ENCODE peak calls at places on chromosome 10, in ten cellular contexts. One of them, this sample, is unnamed.

GRCh38 chr10:30491204-30491603 is 57.2 kb downstream of the MAP3K8 start:
- DNase-seq in psoas muscle: no peak
- DNase-seq in astrocyte: no peak
- DNase-seq in keratinocyte: no peak
- DNase-seq in left ventricle myocardium inferior: no peak
- DNase-seq in mesendoderm: no peak
- DNase-seq in brain microvascular endothelial cell: no peak
- DNase-seq in HCT116: no peak
- DNase-seq in small intestine: no peak
- DNase-seq in epithelial cell of prostate: peak
- DNase-seq in this sample: peak

GRCh38 chr10:13449296-13449695 is 79.5 kb downstream of the BEND7 start:
- DNase-seq in psoas muscle: no peak
- DNase-seq in HCT116: no peak
- DNase-seq in brain microvascular endothelial cell: no peak
- DNase-seq in epithelial cell of prostate: peak
- DNase-seq in astrocyte: peak
- DNase-seq in small intestine: no peak
- DNase-seq in keratinocyte: no peak
- DNase-seq in left ventricle myocardium inferior: no peak
- DNase-seq in mesendoderm: no peak
- DNase-seq in this sample: peak

GRCh38 chr10:113381906-113382562 is 170.8 kb upstream of the HABP2 start:
- DNase-seq in astrocyte: peak
- DNase-seq in left ventricle myocardium inferior: no peak
- DNase-seq in psoas muscle: no peak
- DNase-seq in small intestine: peak
- DNase-seq in HCT116: no peak
- DNase-seq in mesendoderm: peak
- DNase-seq in epithelial cell of prostate: no peak
- DNase-seq in brain microvascular endothelial cell: peak
- DNase-seq in keratinocyte: no peak
- DNase-seq in this sample: no peak

GRCh38 chr10:29735628-29736324 is 101.0 kb upstream of the SVIL start:
- DNase-seq in HCT116: peak
- DNase-seq in small intestine: peak
- DNase-seq in epithelial cell of prostate: peak
- DNase-seq in psoas muscle: peak
- DNase-seq in brain microvascular endothelial cell: peak
- DNase-seq in mesendoderm: peak
- DNase-seq in left ventricle myocardium inferior: peak
- DNase-seq in keratinocyte: no peak
- DNase-seq in astrocyte: peak
- DNase-seq in this sample: peak

GRCh38 chr10:72013202-72013945 is 49.2 kb downstream of the CHST3 start:
- DNase-seq in HCT116: no peak
- DNase-seq in brain microvascular endothelial cell: no peak
- DNase-seq in astrocyte: no peak
- DNase-seq in epithelial cell of prostate: no peak
- DNase-seq in psoas muscle: peak
- DNase-seq in small intestine: no peak
- DNase-seq in mesendoderm: no peak
- DNase-seq in left ventricle myocardium inferior: peak
- DNase-seq in keratinocyte: no peak
- DNase-seq in this sample: no peak

GRCh38 chr10:32190890-32191491 is 134.8 kb upstream of the KIF5B start:
- DNase-seq in astrocyte: no peak
- DNase-seq in psoas muscle: no peak
- DNase-seq in left ventricle myocardium inferior: no peak
- DNase-seq in HCT116: peak
- DNase-seq in small intestine: peak
- DNase-seq in mesendoderm: peak
- DNase-seq in epithelial cell of prostate: no peak
- DNase-seq in keratinocyte: no peak
- DNase-seq in brain microvascular endothelial cell: no peak
- DNase-seq in this sample: peak

GRCh38 chr10:58260334-58260733 is 7.4 kb downstream of the IPMK start:
- DNase-seq in mesendoderm: no peak
- DNase-seq in psoas muscle: no peak
- DNase-seq in brain microvascular endothelial cell: no peak
- DNase-seq in epithelial cell of prostate: no peak
- DNase-seq in astrocyte: no peak
- DNase-seq in keratinocyte: no peak
- DNase-seq in HCT116: no peak
- DNase-seq in left ventricle myocardium inferior: no peak
- DNase-seq in small intestine: no peak
- DNase-seq in this sample: no peak

GRCh38 chr10:125201791-125202622 is 41.6 kb upstream of the CTBP2 start:
- DNase-seq in brain microvascular endothelial cell: no peak
- DNase-seq in epithelial cell of prostate: no peak
- DNase-seq in HCT116: no peak
- DNase-seq in small intestine: no peak
- DNase-seq in astrocyte: no peak
- DNase-seq in mesendoderm: peak
- DNase-seq in keratinocyte: no peak
- DNase-seq in left ventricle myocardium inferior: no peak
- DNase-seq in psoas muscle: no peak
- DNase-seq in this sample: no peak

DNA sequence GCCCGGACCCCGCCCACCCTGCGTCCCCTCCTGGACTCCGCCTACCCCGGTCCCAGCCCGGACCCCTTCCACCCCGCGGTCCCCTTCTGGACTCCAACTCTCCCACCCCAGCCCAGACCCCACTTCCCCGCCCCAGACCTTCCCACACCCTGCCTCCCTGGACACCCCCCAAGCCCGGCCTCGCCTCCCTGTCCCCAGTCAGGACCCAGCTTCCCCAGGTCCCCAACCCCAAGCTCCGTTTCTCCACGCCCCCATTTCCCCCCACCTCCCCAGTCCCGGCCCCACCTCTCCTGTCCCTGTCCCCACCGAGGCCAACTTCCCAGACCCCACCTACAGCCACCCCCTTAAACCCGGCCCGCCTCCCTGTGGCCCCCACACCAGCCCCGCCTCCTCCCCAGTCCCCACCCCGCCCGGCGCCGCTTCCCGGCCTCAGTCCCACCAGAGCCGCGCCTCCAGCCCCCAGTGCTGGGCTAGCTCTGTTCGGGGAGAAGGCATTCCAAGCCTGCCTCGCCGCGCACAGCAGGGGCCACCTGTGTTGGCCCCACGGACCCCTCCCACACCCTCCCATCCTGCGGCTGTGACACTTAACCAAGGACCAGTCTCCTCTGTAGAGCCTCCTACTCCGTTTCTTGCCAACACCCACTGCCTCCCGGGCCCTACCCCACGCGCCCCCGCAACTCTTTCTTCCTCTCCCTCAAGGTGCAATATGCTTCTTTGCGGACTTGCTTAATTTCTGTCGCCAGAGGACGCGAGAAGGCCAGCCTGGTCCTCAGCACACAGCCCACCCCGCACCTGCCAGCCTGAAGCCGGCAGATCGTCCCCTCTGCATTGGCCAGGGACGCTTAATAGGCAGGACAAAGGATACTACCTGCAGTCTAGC is 736 bp upstream of the ITIH5 start:
- DNase-seq in brain microvascular endothelial cell: no peak
- DNase-seq in left ventricle myocardium inferior: peak
- DNase-seq in mesendoderm: peak
- DNase-seq in HCT116: no peak
- DNase-seq in small intestine: no peak
- DNase-seq in psoas muscle: peak
- DNase-seq in astrocyte: no peak
- DNase-seq in keratinocyte: no peak
- DNase-seq in epithelial cell of prostate: no peak
- DNase-seq in this sample: no peak
- H3K27ac ChIP-seq in brain microvascular endothelial cell: no peak
- H3K27ac ChIP-seq in left ventricle myocardium inferior: peak
- H3K27ac ChIP-seq in mesendoderm: no peak
- H3K27ac ChIP-seq in HCT116: no peak
- H3K27ac ChIP-seq in small intestine: no peak
- H3K27ac ChIP-seq in psoas muscle: no peak
- H3K27ac ChIP-seq in astrocyte: no peak
- H3K27ac ChIP-seq in keratinocyte: no peak
- H3K27ac ChIP-seq in epithelial cell of prostate: no peak
- H3K27ac ChIP-seq in this sample: no peak

GRCh38 chr10:613217-613616 is 76.3 kb downstream of the DIP2C start:
- DNase-seq in left ventricle myocardium inferior: peak
- DNase-seq in small intestine: peak
- DNase-seq in keratinocyte: no peak
- DNase-seq in psoas muscle: no peak
- DNase-seq in astrocyte: no peak
- DNase-seq in HCT116: peak
- DNase-seq in brain microvascular endothelial cell: no peak
- DNase-seq in mesendoderm: no peak
- DNase-seq in epithelial cell of prostate: peak
- DNase-seq in this sample: peak

GRCh38 chr10:615583-616152 is 73.8 kb downstream of the DIP2C start:
- DNase-seq in small intestine: no peak
- DNase-seq in HCT116: no peak
- DNase-seq in astrocyte: peak
- DNase-seq in brain microvascular endothelial cell: peak
- DNase-seq in psoas muscle: no peak
- DNase-seq in epithelial cell of prostate: peak
- DNase-seq in left ventricle myocardium inferior: no peak
- DNase-seq in keratinocyte: no peak
- DNase-seq in mesendoderm: no peak
- DNase-seq in this sample: no peak

GRCh38 chr10:614341-614664 is 75.2 kb downstream of the DIP2C start:
- DNase-seq in small intestine: no peak
- DNase-seq in psoas muscle: no peak
- DNase-seq in left ventricle myocardium inferior: no peak
- DNase-seq in keratinocyte: no peak
- DNase-seq in astrocyte: no peak
- DNase-seq in brain microvascular endothelial cell: no peak
- DNase-seq in epithelial cell of prostate: no peak
- DNase-seq in mesendoderm: no peak
- DNase-seq in HCT116: no peak
- DNase-seq in this sample: no peak

GRCh38 chr10:613661-614340 is 75.7 kb downstream of the DIP2C start:
- DNase-seq in small intestine: no peak
- DNase-seq in keratinocyte: no peak
- DNase-seq in epithelial cell of prostate: no peak
- DNase-seq in left ventricle myocardium inferior: no peak
- DNase-seq in psoas muscle: no peak
- DNase-seq in brain microvascular endothelial cell: no peak
- DNase-seq in astrocyte: no peak
- DNase-seq in HCT116: no peak
- DNase-seq in mesendoderm: no peak
- DNase-seq in this sample: no peak

DNA sequence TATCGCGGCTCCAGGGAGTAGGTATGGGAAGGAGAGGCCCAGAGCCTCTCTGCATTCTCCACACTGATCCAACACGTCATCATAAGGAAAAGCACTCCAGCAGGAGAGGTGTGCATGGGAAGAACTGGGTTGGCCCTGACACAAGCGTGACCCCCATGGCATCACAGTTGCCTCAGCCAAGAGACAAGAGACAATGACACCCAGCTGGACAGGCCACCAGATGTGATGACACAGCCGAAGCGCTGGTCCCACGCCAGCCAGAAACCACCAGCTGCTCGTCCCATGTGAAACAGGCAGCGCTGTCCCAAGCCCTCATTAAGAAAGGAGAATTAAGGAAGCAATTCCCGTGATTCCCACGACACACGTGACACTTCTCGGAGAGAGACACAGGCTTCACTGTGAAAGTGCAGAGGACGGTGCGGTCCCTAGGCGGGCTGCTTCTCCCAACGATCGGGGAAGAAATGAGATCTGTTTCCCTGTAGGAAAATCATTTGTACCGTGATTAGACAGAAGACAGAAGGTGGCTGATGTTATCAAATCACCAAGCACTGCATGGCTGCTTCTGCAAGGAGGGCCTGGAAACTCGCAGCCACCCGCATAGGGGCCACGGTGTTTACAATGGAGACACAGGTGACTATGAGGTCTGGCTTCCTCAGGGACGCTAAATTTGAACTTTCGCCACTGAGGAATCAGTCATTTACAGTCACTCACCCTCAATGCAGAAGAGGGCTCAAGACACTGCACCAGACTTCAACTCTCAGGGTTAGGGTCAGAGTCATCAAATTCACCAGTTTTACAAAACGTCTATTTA is 74.5 kb downstream of the DIP2C start:
- DNase-seq in HCT116: no peak
- DNase-seq in mesendoderm: no peak
- DNase-seq in brain microvascular endothelial cell: no peak
- DNase-seq in epithelial cell of prostate: no peak
- DNase-seq in keratinocyte: no peak
- DNase-seq in small intestine: no peak
- DNase-seq in psoas muscle: peak
- DNase-seq in astrocyte: peak
- DNase-seq in left ventricle myocardium inferior: no peak
- DNase-seq in this sample: no peak
- H3K27ac ChIP-seq in HCT116: no peak
- H3K27ac ChIP-seq in mesendoderm: no peak
- H3K27ac ChIP-seq in brain microvascular endothelial cell: no peak
- H3K27ac ChIP-seq in epithelial cell of prostate: no peak
- H3K27ac ChIP-seq in keratinocyte: no peak
- H3K27ac ChIP-seq in small intestine: no peak
- H3K27ac ChIP-seq in psoas muscle: no peak
- H3K27ac ChIP-seq in astrocyte: peak
- H3K27ac ChIP-seq in left ventricle myocardium inferior: peak
- H3K27ac ChIP-seq in this sample: no peak

DNA sequence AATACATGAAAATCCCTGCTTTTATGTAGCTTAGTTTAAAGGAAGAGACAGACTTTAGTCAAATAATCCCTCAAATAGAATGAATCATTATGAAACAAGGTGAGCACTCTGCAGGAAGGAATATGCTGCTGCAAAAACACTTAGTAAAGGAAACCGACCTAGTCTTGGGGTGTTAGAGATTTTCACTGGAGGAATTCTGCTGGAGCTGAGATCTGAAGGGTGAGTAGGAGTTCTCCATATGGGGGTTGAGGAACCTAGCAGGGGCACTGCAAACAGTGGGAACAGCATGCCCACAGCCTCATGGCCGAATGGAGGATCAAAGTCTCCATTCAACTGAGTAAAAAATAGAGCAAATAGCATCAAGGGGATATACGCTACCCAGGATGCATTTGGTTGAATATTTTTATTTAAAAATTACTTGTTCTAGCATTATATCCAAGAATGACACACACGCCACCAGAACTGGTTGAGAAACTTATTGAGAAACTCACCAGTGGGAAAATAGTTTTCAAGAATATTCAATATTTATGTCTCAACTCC is 3.5 kb downstream of the ITIH2 start:
- DNase-seq in brain microvascular endothelial cell: no peak
- DNase-seq in mesendoderm: no peak
- DNase-seq in keratinocyte: no peak
- DNase-seq in psoas muscle: no peak
- DNase-seq in left ventricle myocardium inferior: no peak
- DNase-seq in small intestine: no peak
- DNase-seq in epithelial cell of prostate: no peak
- DNase-seq in HCT116: no peak
- DNase-seq in astrocyte: no peak
- DNase-seq in this sample: no peak
- H3K27ac ChIP-seq in brain microvascular endothelial cell: no peak
- H3K27ac ChIP-seq in mesendoderm: no peak
- H3K27ac ChIP-seq in keratinocyte: no peak
- H3K27ac ChIP-seq in psoas muscle: no peak
- H3K27ac ChIP-seq in left ventricle myocardium inferior: no peak
- H3K27ac ChIP-seq in small intestine: no peak
- H3K27ac ChIP-seq in epithelial cell of prostate: no peak
- H3K27ac ChIP-seq in HCT116: no peak
- H3K27ac ChIP-seq in astrocyte: no peak
- H3K27ac ChIP-seq in this sample: no peak

DNA sequence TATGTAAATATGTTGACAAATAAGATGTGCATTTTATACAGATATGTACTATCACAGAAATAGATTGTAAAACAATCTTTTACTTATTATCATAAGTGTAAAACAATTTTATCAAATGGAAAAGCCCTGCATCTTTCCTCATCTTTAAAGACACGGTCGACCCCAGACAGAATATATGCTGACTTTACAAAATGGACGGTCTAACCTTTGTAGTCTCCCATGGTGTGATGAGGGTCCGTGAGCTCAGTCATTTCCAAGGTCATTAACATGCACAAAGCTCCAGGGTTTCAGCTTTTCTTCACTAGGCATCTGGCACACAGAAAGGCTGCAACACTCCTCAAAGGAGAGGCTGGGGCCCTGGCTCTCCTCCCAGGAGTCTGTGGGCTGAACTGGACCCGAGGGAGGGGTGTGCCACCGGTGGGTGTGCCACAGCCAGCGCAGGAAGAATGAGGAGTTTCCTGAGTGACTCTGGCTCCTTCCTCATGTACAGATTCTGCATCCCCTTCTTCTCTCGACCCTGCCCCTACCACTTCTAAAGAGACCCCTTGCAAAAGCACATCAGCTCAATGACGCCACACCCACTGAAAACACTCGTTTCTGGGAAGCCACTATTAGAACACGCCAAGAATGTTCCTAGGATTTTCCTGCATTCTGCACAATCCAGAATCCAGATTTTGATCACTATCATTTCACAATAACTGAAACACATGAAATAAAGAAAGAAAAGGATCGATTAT is 26.2 kb upstream of the ABLIM1 start:
- DNase-seq in HCT116: no peak
- DNase-seq in left ventricle myocardium inferior: peak
- DNase-seq in psoas muscle: peak
- DNase-seq in epithelial cell of prostate: no peak
- DNase-seq in brain microvascular endothelial cell: no peak
- DNase-seq in astrocyte: peak
- DNase-seq in mesendoderm: no peak
- DNase-seq in keratinocyte: no peak
- DNase-seq in small intestine: peak
- DNase-seq in this sample: peak
- H3K27ac ChIP-seq in HCT116: no peak
- H3K27ac ChIP-seq in left ventricle myocardium inferior: peak
- H3K27ac ChIP-seq in psoas muscle: peak
- H3K27ac ChIP-seq in epithelial cell of prostate: peak
- H3K27ac ChIP-seq in brain microvascular endothelial cell: peak
- H3K27ac ChIP-seq in astrocyte: peak
- H3K27ac ChIP-seq in mesendoderm: no peak
- H3K27ac ChIP-seq in keratinocyte: peak
- H3K27ac ChIP-seq in small intestine: peak
- H3K27ac ChIP-seq in this sample: peak